ENCODE peak calls at places on chromosomes 5 and 9, in eight cellular contexts. One of them, this sample, is unnamed.

GRCh38 chr5:91103353-91104061 is 279.6 kb downstream of the ARRDC3 start:
- DNase-seq in WTC11: no peak
- DNase-seq in endothelial cell: no peak
- DNase-seq in endodermal cell: no peak
- DNase-seq in kidney epithelial cell: no peak
- DNase-seq in fibroblast of the aortic adventitia: peak
- DNase-seq in cardiac muscle cell: no peak
- DNase-seq in epithelial cell of esophagus: peak
- DNase-seq in this sample: no peak

GRCh38 chr5:151718168-151718567 is 31.5 kb upstream of the SPARC start:
- DNase-seq in cardiac muscle cell: no peak
- DNase-seq in kidney epithelial cell: no peak
- DNase-seq in endothelial cell: no peak
- DNase-seq in fibroblast of the aortic adventitia: peak
- DNase-seq in epithelial cell of esophagus: no peak
- DNase-seq in WTC11: no peak
- DNase-seq in endodermal cell: peak
- DNase-seq in this sample: no peak

GRCh38 chr5:142876817-142877216 is 106.6 kb downstream of the ARHGAP26 start:
- DNase-seq in epithelial cell of esophagus: no peak
- DNase-seq in endothelial cell: no peak
- DNase-seq in cardiac muscle cell: no peak
- DNase-seq in endodermal cell: no peak
- DNase-seq in WTC11: no peak
- DNase-seq in kidney epithelial cell: no peak
- DNase-seq in fibroblast of the aortic adventitia: no peak
- DNase-seq in this sample: no peak

GRCh38 chr5:66410056-66410455 is 186.1 kb upstream of the MAST4 start:
- DNase-seq in cardiac muscle cell: no peak
- DNase-seq in fibroblast of the aortic adventitia: no peak
- DNase-seq in endothelial cell: no peak
- DNase-seq in epithelial cell of esophagus: no peak
- DNase-seq in WTC11: no peak
- DNase-seq in endodermal cell: no peak
- DNase-seq in kidney epithelial cell: no peak
- DNase-seq in this sample: no peak

GRCh38 chr9:79256691-79257213 is 315.0 kb upstream of the TLE4 start:
- DNase-seq in cardiac muscle cell: no peak
- DNase-seq in fibroblast of the aortic adventitia: peak
- DNase-seq in kidney epithelial cell: peak
- DNase-seq in WTC11: no peak
- DNase-seq in epithelial cell of esophagus: no peak
- DNase-seq in endodermal cell: no peak
- DNase-seq in endothelial cell: no peak
- DNase-seq in this sample: peak

GRCh38 chr5:167147879-167148278 is 1143.6 kb upstream of the WWC1 start:
- DNase-seq in epithelial cell of esophagus: no peak
- DNase-seq in endothelial cell: no peak
- DNase-seq in WTC11: no peak
- DNase-seq in fibroblast of the aortic adventitia: no peak
- DNase-seq in kidney epithelial cell: no peak
- DNase-seq in cardiac muscle cell: no peak
- DNase-seq in endodermal cell: no peak
- DNase-seq in this sample: no peak

GRCh38 chr5:1727571-1727970 is 72.1 kb downstream of the MRPL36 start:
- DNase-seq in cardiac muscle cell: no peak
- DNase-seq in endodermal cell: peak
- DNase-seq in fibroblast of the aortic adventitia: no peak
- DNase-seq in epithelial cell of esophagus: no peak
- DNase-seq in kidney epithelial cell: no peak
- DNase-seq in endothelial cell: peak
- DNase-seq in WTC11: peak
- DNase-seq in this sample: no peak

GRCh38 chr5:142861011-142861410 is 90.8 kb downstream of the ARHGAP26 start:
- DNase-seq in cardiac muscle cell: no peak
- DNase-seq in endodermal cell: no peak
- DNase-seq in kidney epithelial cell: no peak
- DNase-seq in WTC11: no peak
- DNase-seq in endothelial cell: no peak
- DNase-seq in fibroblast of the aortic adventitia: no peak
- DNase-seq in epithelial cell of esophagus: no peak
- DNase-seq in this sample: no peak

GRCh38 chr9:86410281-86410680 is 56.1 kb upstream of the TUT7 start:
- DNase-seq in endodermal cell: peak
- DNase-seq in WTC11: peak
- DNase-seq in kidney epithelial cell: no peak
- DNase-seq in epithelial cell of esophagus: no peak
- DNase-seq in fibroblast of the aortic adventitia: no peak
- DNase-seq in cardiac muscle cell: no peak
- DNase-seq in endothelial cell: no peak
- DNase-seq in this sample: no peak

GRCh38 chr5:172680921-172681320 is 39.9 kb downstream of the NEURL1B start:
- DNase-seq in WTC11: no peak
- DNase-seq in endothelial cell: no peak
- DNase-seq in fibroblast of the aortic adventitia: no peak
- DNase-seq in kidney epithelial cell: no peak
- DNase-seq in cardiac muscle cell: no peak
- DNase-seq in epithelial cell of esophagus: no peak
- DNase-seq in endodermal cell: no peak
- DNase-seq in this sample: no peak

GRCh38 chr9:137683307-137683864 is 64.6 kb downstream of the EHMT1 start:
- DNase-seq in endodermal cell: no peak
- DNase-seq in fibroblast of the aortic adventitia: no peak
- DNase-seq in epithelial cell of esophagus: no peak
- DNase-seq in kidney epithelial cell: no peak
- DNase-seq in WTC11: no peak
- DNase-seq in cardiac muscle cell: no peak
- DNase-seq in endothelial cell: no peak
- DNase-seq in this sample: no peak

GRCh38 chr5:127029513-127030258 is 672 bp downstream of the MARCHF3 start:
- DNase-seq in epithelial cell of esophagus: peak
- DNase-seq in kidney epithelial cell: no peak
- DNase-seq in fibroblast of the aortic adventitia: peak
- DNase-seq in endodermal cell: peak
- DNase-seq in cardiac muscle cell: peak
- DNase-seq in WTC11: peak
- DNase-seq in endothelial cell: peak
- DNase-seq in this sample: peak

GRCh38 chr9:118594428-118594827 is 774.8 kb downstream of the BRINP1 start:
- DNase-seq in cardiac muscle cell: no peak
- DNase-seq in kidney epithelial cell: no peak
- DNase-seq in fibroblast of the aortic adventitia: no peak
- DNase-seq in endothelial cell: no peak
- DNase-seq in epithelial cell of esophagus: no peak
- DNase-seq in endodermal cell: no peak
- DNase-seq in WTC11: no peak
- DNase-seq in this sample: no peak

GRCh38 chr9:118596374-118597015 is 772.7 kb downstream of the BRINP1 start:
- DNase-seq in cardiac muscle cell: no peak
- DNase-seq in WTC11: no peak
- DNase-seq in fibroblast of the aortic adventitia: no peak
- DNase-seq in epithelial cell of esophagus: no peak
- DNase-seq in endothelial cell: no peak
- DNase-seq in endodermal cell: no peak
- DNase-seq in kidney epithelial cell: no peak
- DNase-seq in this sample: no peak

GRCh38 chr9:118595719-118596305 is 773.4 kb downstream of the BRINP1 start:
- DNase-seq in cardiac muscle cell: peak
- DNase-seq in epithelial cell of esophagus: peak
- DNase-seq in endodermal cell: peak
- DNase-seq in kidney epithelial cell: no peak
- DNase-seq in endothelial cell: peak
- DNase-seq in fibroblast of the aortic adventitia: peak
- DNase-seq in WTC11: peak
- DNase-seq in this sample: peak
- TF ChIP-seq CTCF in cardiac muscle cell: no peak
- TF ChIP-seq CTCF in epithelial cell of esophagus: peak
- TF ChIP-seq CTCF in endodermal cell: peak
- TF ChIP-seq CTCF in kidney epithelial cell: peak
- TF ChIP-seq CTCF in endothelial cell: no peak
- TF ChIP-seq CTCF in fibroblast of the aortic adventitia: peak
- TF ChIP-seq CTCF in WTC11: peak
- TF ChIP-seq CTCF in this sample: peak

GRCh38 chr5:2748180-2748840 is 3.2 kb downstream of the IRX2 start:
- DNase-seq in epithelial cell of esophagus: peak
- DNase-seq in WTC11: no peak
- DNase-seq in cardiac muscle cell: no peak
- DNase-seq in kidney epithelial cell: no peak
- DNase-seq in fibroblast of the aortic adventitia: no peak
- DNase-seq in endothelial cell: no peak
- DNase-seq in endodermal cell: no peak
- DNase-seq in this sample: no peak

GRCh38 chr5:2744485-2744884 is 7.0 kb downstream of the IRX2 start:
- DNase-seq in epithelial cell of esophagus: peak
- DNase-seq in endothelial cell: no peak
- DNase-seq in kidney epithelial cell: no peak
- DNase-seq in fibroblast of the aortic adventitia: no peak
- DNase-seq in WTC11: no peak
- DNase-seq in endodermal cell: peak
- DNase-seq in cardiac muscle cell: no peak
- DNase-seq in this sample: no peak

GRCh38 chr5:2747372-2748179 is 3.9 kb downstream of the IRX2 start:
- DNase-seq in endodermal cell: peak
- DNase-seq in fibroblast of the aortic adventitia: no peak
- DNase-seq in endothelial cell: no peak
- DNase-seq in cardiac muscle cell: no peak
- DNase-seq in WTC11: no peak
- DNase-seq in kidney epithelial cell: no peak
- DNase-seq in epithelial cell of esophagus: peak
- DNase-seq in this sample: no peak

GRCh38 chr5:2748841-2749513 is 2.5 kb downstream of the IRX2 start:
- DNase-seq in kidney epithelial cell: no peak
- DNase-seq in epithelial cell of esophagus: peak
- DNase-seq in WTC11: no peak
- DNase-seq in endodermal cell: peak
- DNase-seq in cardiac muscle cell: no peak
- DNase-seq in fibroblast of the aortic adventitia: no peak
- DNase-seq in endothelial cell: no peak
- DNase-seq in this sample: no peak

GRCh38 chr5:2746642-2747041 is 4.8 kb downstream of the IRX2 start:
- DNase-seq in fibroblast of the aortic adventitia: peak
- DNase-seq in endodermal cell: peak
- DNase-seq in cardiac muscle cell: no peak
- DNase-seq in WTC11: no peak
- DNase-seq in epithelial cell of esophagus: peak
- DNase-seq in kidney epithelial cell: no peak
- DNase-seq in endothelial cell: no peak
- DNase-seq in this sample: no peak
- TF ChIP-seq CTCF in fibroblast of the aortic adventitia: no peak
- TF ChIP-seq CTCF in endodermal cell: peak
- TF ChIP-seq CTCF in cardiac muscle cell: no peak
- TF ChIP-seq CTCF in WTC11: no peak
- TF ChIP-seq CTCF in epithelial cell of esophagus: peak
- TF ChIP-seq CTCF in kidney epithelial cell: no peak
- TF ChIP-seq CTCF in endothelial cell: no peak
- TF ChIP-seq CTCF in this sample: no peak

GRCh38 chr5:141756196-141756595 is 74.2 kb upstream of the ARAP3 start:
- DNase-seq in epithelial cell of esophagus: no peak
- DNase-seq in endothelial cell: no peak
- DNase-seq in kidney epithelial cell: no peak
- DNase-seq in cardiac muscle cell: no peak
- DNase-seq in WTC11: no peak
- DNase-seq in fibroblast of the aortic adventitia: no peak
- DNase-seq in endodermal cell: no peak
- DNase-seq in this sample: no peak

GRCh38 chr5:141760193-141760592 is 78.2 kb upstream of the ARAP3 start:
- DNase-seq in endodermal cell: no peak
- DNase-seq in epithelial cell of esophagus: no peak
- DNase-seq in endothelial cell: no peak
- DNase-seq in cardiac muscle cell: no peak
- DNase-seq in WTC11: no peak
- DNase-seq in fibroblast of the aortic adventitia: no peak
- DNase-seq in kidney epithelial cell: no peak
- DNase-seq in this sample: no peak

GRCh38 chr5:141753971-141754713 is 72.1 kb upstream of the ARAP3 start:
- DNase-seq in kidney epithelial cell: no peak
- DNase-seq in cardiac muscle cell: peak
- DNase-seq in epithelial cell of esophagus: peak
- DNase-seq in fibroblast of the aortic adventitia: peak
- DNase-seq in WTC11: peak
- DNase-seq in endothelial cell: peak
- DNase-seq in endodermal cell: peak
- DNase-seq in this sample: peak

GRCh38 chr5:141758316-141758965 is 76.4 kb upstream of the ARAP3 start:
- DNase-seq in WTC11: peak
- DNase-seq in endodermal cell: peak
- DNase-seq in endothelial cell: no peak
- DNase-seq in fibroblast of the aortic adventitia: no peak
- DNase-seq in kidney epithelial cell: no peak
- DNase-seq in epithelial cell of esophagus: no peak
- DNase-seq in cardiac muscle cell: peak
- DNase-seq in this sample: peak

DNA sequence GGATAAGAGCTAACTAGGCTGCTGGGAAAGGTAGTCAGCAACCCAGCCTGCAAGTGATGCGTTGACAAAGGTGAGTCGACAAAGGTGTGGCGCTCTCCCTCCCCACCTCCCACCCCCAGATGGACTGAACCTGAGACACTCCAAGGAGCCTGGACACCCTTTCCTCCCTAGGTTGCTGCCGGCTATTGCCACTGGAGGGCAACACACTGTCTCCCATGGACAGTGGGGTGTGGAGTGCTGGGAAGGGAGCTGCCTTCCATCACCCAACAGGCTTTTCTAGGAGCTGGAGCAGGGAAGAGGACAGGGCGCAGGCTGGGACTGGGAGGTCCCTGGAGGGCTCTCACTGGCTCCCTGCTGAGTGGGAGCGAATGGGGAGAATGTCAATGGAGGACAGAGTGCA is 75.4 kb upstream of the ARAP3 start:
- DNase-seq in WTC11: peak
- DNase-seq in cardiac muscle cell: peak
- DNase-seq in kidney epithelial cell: no peak
- DNase-seq in endothelial cell: peak
- DNase-seq in epithelial cell of esophagus: peak
- DNase-seq in endodermal cell: peak
- DNase-seq in fibroblast of the aortic adventitia: peak
- DNase-seq in this sample: peak
- TF ChIP-seq CTCF in WTC11: peak
- TF ChIP-seq CTCF in cardiac muscle cell: peak
- TF ChIP-seq CTCF in kidney epithelial cell: peak
- TF ChIP-seq CTCF in endothelial cell: no peak
- TF ChIP-seq CTCF in epithelial cell of esophagus: peak
- TF ChIP-seq CTCF in endodermal cell: peak
- TF ChIP-seq CTCF in fibroblast of the aortic adventitia: peak
- TF ChIP-seq CTCF in this sample: peak

DNA sequence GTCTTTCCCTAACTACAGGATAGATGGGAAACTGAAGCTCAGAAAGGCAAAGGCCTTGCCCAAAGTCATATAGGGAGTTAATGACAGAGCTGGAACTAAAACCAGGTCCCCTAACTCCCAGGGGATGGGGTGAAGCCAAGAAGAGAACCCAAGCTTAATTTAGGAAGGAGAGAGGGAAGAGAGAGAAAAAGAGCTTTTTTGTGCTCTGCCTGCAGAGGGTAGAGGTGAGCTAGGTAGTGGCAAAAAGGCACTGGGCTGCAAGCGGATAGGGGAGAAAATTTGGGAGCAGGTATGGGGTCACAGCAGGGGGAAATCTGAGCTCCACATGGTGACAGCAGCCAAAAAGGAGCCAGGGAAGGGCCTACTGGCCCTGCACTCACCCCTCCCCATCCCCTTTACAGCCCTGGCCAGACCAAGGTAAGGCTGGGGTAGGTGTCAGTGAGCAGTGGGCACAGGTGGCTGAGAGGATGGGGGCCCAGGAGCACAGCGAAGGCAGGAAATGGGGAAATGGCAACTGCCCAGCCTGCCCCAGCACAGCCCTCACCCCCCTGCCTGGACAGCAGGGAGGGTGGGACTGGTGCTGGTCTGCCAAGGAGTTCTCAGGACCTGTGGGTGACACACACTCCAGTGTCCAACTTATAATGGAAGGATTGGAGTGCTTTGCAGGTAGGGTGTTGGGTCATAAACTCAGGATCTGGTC is 3.3 kb downstream of the ENHO start:
- DNase-seq in endothelial cell: no peak
- DNase-seq in fibroblast of the aortic adventitia: no peak
- DNase-seq in WTC11: no peak
- DNase-seq in endodermal cell: no peak
- DNase-seq in cardiac muscle cell: no peak
- DNase-seq in epithelial cell of esophagus: no peak
- DNase-seq in kidney epithelial cell: no peak
- DNase-seq in this sample: no peak
- TF ChIP-seq CTCF in endothelial cell: no peak
- TF ChIP-seq CTCF in fibroblast of the aortic adventitia: no peak
- TF ChIP-seq CTCF in WTC11: no peak
- TF ChIP-seq CTCF in endodermal cell: peak
- TF ChIP-seq CTCF in cardiac muscle cell: no peak
- TF ChIP-seq CTCF in epithelial cell of esophagus: peak
- TF ChIP-seq CTCF in kidney epithelial cell: no peak
- TF ChIP-seq CTCF in this sample: no peak